ENCODE peak calls at places on chromosomes 11 and 22, in eight cellular contexts. One of them, this sample, is unnamed.

GRCh38 chr11:114061053-114062049 is 1.8 kb downstream of the ZBTB16 start:
- DNase-seq in anterior cingulate cortex: no peak
- DNase-seq in GM04504: no peak
- DNase-seq in AML-193: peak
- DNase-seq in RWPE1: peak
- DNase-seq in AG04449: no peak
- DNase-seq in small intestine: peak
- DNase-seq in tibial artery: peak
- DNase-seq in this sample: no peak

GRCh38 chr11:95067042-95067827 is 516 bp downstream of the SRSF8 start:
- DNase-seq in anterior cingulate cortex: peak
- DNase-seq in GM04504: peak
- DNase-seq in AML-193: peak
- DNase-seq in RWPE1: peak
- DNase-seq in AG04449: no peak
- DNase-seq in small intestine: peak
- DNase-seq in tibial artery: peak
- DNase-seq in this sample: peak

GRCh38 chr11:65051389-65051858 is 6.9 kb downstream of the NAALADL1 start:
- DNase-seq in anterior cingulate cortex: no peak
- DNase-seq in GM04504: no peak
- DNase-seq in AML-193: no peak
- DNase-seq in RWPE1: no peak
- DNase-seq in AG04449: no peak
- DNase-seq in small intestine: no peak
- DNase-seq in tibial artery: no peak
- DNase-seq in this sample: no peak

GRCh38 chr11:20097319-20098221 is 62.7 kb downstream of the DBX1 start:
- DNase-seq in anterior cingulate cortex: peak
- DNase-seq in GM04504: peak
- DNase-seq in AML-193: no peak
- DNase-seq in RWPE1: no peak
- DNase-seq in AG04449: peak
- DNase-seq in small intestine: no peak
- DNase-seq in tibial artery: no peak
- DNase-seq in this sample: no peak

GRCh38 chr22:41512421-41513194 is 31.7 kb downstream of the POLR3H start:
- DNase-seq in anterior cingulate cortex: no peak
- DNase-seq in GM04504: no peak
- DNase-seq in AML-193: no peak
- DNase-seq in RWPE1: peak
- DNase-seq in AG04449: no peak
- DNase-seq in small intestine: no peak
- DNase-seq in tibial artery: peak
- DNase-seq in this sample: no peak

GRCh38 chr11:116193321-116194114 is 579.3 kb downstream of the BUD13 start:
- DNase-seq in anterior cingulate cortex: no peak
- DNase-seq in GM04504: no peak
- DNase-seq in AML-193: no peak
- DNase-seq in RWPE1: peak
- DNase-seq in AG04449: no peak
- DNase-seq in small intestine: peak
- DNase-seq in tibial artery: no peak
- DNase-seq in this sample: peak

GRCh38 chr22:32880906-32881596 is 79.5 kb downstream of the TIMP3 start:
- DNase-seq in anterior cingulate cortex: no peak
- DNase-seq in GM04504: no peak
- DNase-seq in AML-193: no peak
- DNase-seq in RWPE1: no peak
- DNase-seq in AG04449: no peak
- DNase-seq in small intestine: peak
- DNase-seq in tibial artery: peak
- DNase-seq in this sample: peak

GRCh38 chr11:1891831-1892115 is at the start of gene PRR33:
- DNase-seq in anterior cingulate cortex: no peak
- DNase-seq in GM04504: no peak
- DNase-seq in AML-193: no peak
- DNase-seq in RWPE1: no peak
- DNase-seq in AG04449: no peak
- DNase-seq in small intestine: no peak
- DNase-seq in tibial artery: no peak
- DNase-seq in this sample: no peak

GRCh38 chr22:30557243-30557642 is 10.7 kb upstream of the SEC14L6 start:
- DNase-seq in anterior cingulate cortex: no peak
- DNase-seq in GM04504: no peak
- DNase-seq in AML-193: no peak
- DNase-seq in RWPE1: no peak
- DNase-seq in AG04449: no peak
- DNase-seq in small intestine: no peak
- DNase-seq in tibial artery: no peak
- DNase-seq in this sample: no peak

GRCh38 chr11:70206226-70206785 is 3.2 kb downstream of the FADD start:
- DNase-seq in anterior cingulate cortex: no peak
- DNase-seq in GM04504: no peak
- DNase-seq in AML-193: no peak
- DNase-seq in RWPE1: no peak
- DNase-seq in AG04449: no peak
- DNase-seq in small intestine: no peak
- DNase-seq in tibial artery: no peak
- DNase-seq in this sample: no peak

GRCh38 chr11:1520209-1520986 is 33.8 kb upstream of the MOB2 start:
- DNase-seq in anterior cingulate cortex: no peak
- DNase-seq in GM04504: no peak
- DNase-seq in AML-193: no peak
- DNase-seq in RWPE1: no peak
- DNase-seq in AG04449: no peak
- DNase-seq in small intestine: no peak
- DNase-seq in tibial artery: no peak
- DNase-seq in this sample: no peak

GRCh38 chr11:7278314-7278917 is 26.7 kb downstream of the SYT9 start:
- DNase-seq in anterior cingulate cortex: no peak
- DNase-seq in GM04504: no peak
- DNase-seq in AML-193: peak
- DNase-seq in RWPE1: peak
- DNase-seq in AG04449: no peak
- DNase-seq in small intestine: peak
- DNase-seq in tibial artery: no peak
- DNase-seq in this sample: no peak

GRCh38 chr11:67290801-67291200 is 1.7 kb downstream of the ANKRD13D start:
- DNase-seq in anterior cingulate cortex: no peak
- DNase-seq in GM04504: no peak
- DNase-seq in AML-193: no peak
- DNase-seq in RWPE1: no peak
- DNase-seq in AG04449: no peak
- DNase-seq in small intestine: no peak
- DNase-seq in tibial artery: no peak
- DNase-seq in this sample: no peak

GRCh38 chr11:113634940-113635575 is 71.0 kb downstream of the TMPRSS5 start:
- DNase-seq in anterior cingulate cortex: no peak
- DNase-seq in GM04504: no peak
- DNase-seq in AML-193: no peak
- DNase-seq in RWPE1: no peak
- DNase-seq in AG04449: no peak
- DNase-seq in small intestine: no peak
- DNase-seq in tibial artery: no peak
- DNase-seq in this sample: no peak

GRCh38 chr22:35446365-35446764 is 46.4 kb downstream of the MCM5 start:
- DNase-seq in anterior cingulate cortex: no peak
- DNase-seq in GM04504: no peak
- DNase-seq in AML-193: no peak
- DNase-seq in RWPE1: peak
- DNase-seq in AG04449: peak
- DNase-seq in small intestine: no peak
- DNase-seq in tibial artery: no peak
- DNase-seq in this sample: no peak

GRCh38 chr22:41030891-41031290 is 61.5 kb upstream of the EP300 start:
- DNase-seq in anterior cingulate cortex: no peak
- DNase-seq in GM04504: no peak
- DNase-seq in AML-193: no peak
- DNase-seq in RWPE1: no peak
- DNase-seq in AG04449: no peak
- DNase-seq in small intestine: no peak
- DNase-seq in tibial artery: no peak
- DNase-seq in this sample: no peak

GRCh38 chr22:20013382-20013871 is 3.2 kb downstream of the ARVCF start:
- DNase-seq in anterior cingulate cortex: no peak
- DNase-seq in GM04504: no peak
- DNase-seq in AML-193: no peak
- DNase-seq in RWPE1: no peak
- DNase-seq in AG04449: no peak
- DNase-seq in small intestine: no peak
- DNase-seq in tibial artery: peak
- DNase-seq in this sample: peak

GRCh38 chr11:36149538-36150242 is 139.5 kb downstream of the COMMD9 start:
- DNase-seq in anterior cingulate cortex: no peak
- DNase-seq in GM04504: peak
- DNase-seq in AML-193: peak
- DNase-seq in RWPE1: peak
- DNase-seq in AG04449: peak
- DNase-seq in small intestine: peak
- DNase-seq in tibial artery: peak
- DNase-seq in this sample: peak

GRCh38 chr11:104581246-104581980 is 316.8 kb downstream of the CASP12 start:
- DNase-seq in anterior cingulate cortex: no peak
- DNase-seq in GM04504: no peak
- DNase-seq in AML-193: no peak
- DNase-seq in RWPE1: no peak
- DNase-seq in AG04449: no peak
- DNase-seq in small intestine: no peak
- DNase-seq in tibial artery: no peak
- DNase-seq in this sample: no peak

GRCh38 chr11:72670041-72670440 is 4.2 kb downstream of the PDE2A start:
- DNase-seq in anterior cingulate cortex: no peak
- DNase-seq in GM04504: no peak
- DNase-seq in AML-193: no peak
- DNase-seq in RWPE1: no peak
- DNase-seq in AG04449: no peak
- DNase-seq in small intestine: no peak
- DNase-seq in tibial artery: no peak
- DNase-seq in this sample: no peak

GRCh38 chr11:46246514-46246913 is 30.9 kb upstream of the CREB3L1 start:
- DNase-seq in anterior cingulate cortex: no peak
- DNase-seq in GM04504: no peak
- DNase-seq in AML-193: no peak
- DNase-seq in RWPE1: no peak
- DNase-seq in AG04449: no peak
- DNase-seq in small intestine: no peak
- DNase-seq in tibial artery: no peak
- DNase-seq in this sample: no peak

GRCh38 chr11:64745219-64745522 is 1.2 kb upstream of the RASGRP2 start:
- DNase-seq in anterior cingulate cortex: no peak
- DNase-seq in GM04504: no peak
- DNase-seq in AML-193: peak
- DNase-seq in RWPE1: no peak
- DNase-seq in AG04449: no peak
- DNase-seq in small intestine: peak
- DNase-seq in tibial artery: peak
- DNase-seq in this sample: peak

GRCh38 chr22:39241632-39242388 is 3.0 kb downstream of the PDGFB start:
- DNase-seq in anterior cingulate cortex: no peak
- DNase-seq in GM04504: no peak
- DNase-seq in AML-193: no peak
- DNase-seq in RWPE1: no peak
- DNase-seq in AG04449: no peak
- DNase-seq in small intestine: no peak
- DNase-seq in tibial artery: no peak
- DNase-seq in this sample: no peak

GRCh38 chr22:36405671-36406070 is 17.9 kb upstream of the MYH9 start:
- DNase-seq in anterior cingulate cortex: no peak
- DNase-seq in GM04504: no peak
- DNase-seq in AML-193: peak
- DNase-seq in RWPE1: no peak
- DNase-seq in AG04449: no peak
- DNase-seq in small intestine: no peak
- DNase-seq in tibial artery: peak
- DNase-seq in this sample: no peak

GRCh38 chr11:101346591-101346990 is 217.0 kb upstream of the PGR start:
- DNase-seq in anterior cingulate cortex: no peak
- DNase-seq in GM04504: peak
- DNase-seq in AML-193: no peak
- DNase-seq in RWPE1: no peak
- DNase-seq in AG04449: peak
- DNase-seq in small intestine: no peak
- DNase-seq in tibial artery: no peak
- DNase-seq in this sample: no peak

GRCh38 chr11:47524200-47524874 is 28.6 kb downstream of the CELF1 start:
- DNase-seq in anterior cingulate cortex: peak
- DNase-seq in GM04504: no peak
- DNase-seq in AML-193: no peak
- DNase-seq in RWPE1: peak
- DNase-seq in AG04449: no peak
- DNase-seq in small intestine: no peak
- DNase-seq in tibial artery: peak
- DNase-seq in this sample: no peak

GRCh38 chr22:23147632-23148387 is 2.5 kb downstream of the RAB36 start:
- DNase-seq in anterior cingulate cortex: no peak
- DNase-seq in GM04504: no peak
- DNase-seq in AML-193: no peak
- DNase-seq in RWPE1: no peak
- DNase-seq in AG04449: no peak
- DNase-seq in small intestine: no peak
- DNase-seq in tibial artery: no peak
- DNase-seq in this sample: no peak

GRCh38 chr11:62145261-62145871 is 21.6 kb downstream of the INCENP start:
- DNase-seq in anterior cingulate cortex: no peak
- DNase-seq in GM04504: no peak
- DNase-seq in AML-193: no peak
- DNase-seq in RWPE1: no peak
- DNase-seq in AG04449: no peak
- DNase-seq in small intestine: no peak
- DNase-seq in tibial artery: peak
- DNase-seq in this sample: peak

GRCh38 chr11:128500488-128500887 is 86.9 kb downstream of the ETS1 start:
- DNase-seq in anterior cingulate cortex: no peak
- DNase-seq in GM04504: no peak
- DNase-seq in AML-193: no peak
- DNase-seq in RWPE1: no peak
- DNase-seq in AG04449: no peak
- DNase-seq in small intestine: no peak
- DNase-seq in tibial artery: no peak
- DNase-seq in this sample: no peak

GRCh38 chr11:67409261-67409666 is 5.4 kb downstream of the TBC1D10C start:
- DNase-seq in anterior cingulate cortex: no peak
- DNase-seq in GM04504: no peak
- DNase-seq in AML-193: peak
- DNase-seq in RWPE1: no peak
- DNase-seq in AG04449: no peak
- DNase-seq in small intestine: peak
- DNase-seq in tibial artery: no peak
- DNase-seq in this sample: no peak

GRCh38 chr11:80993561-80993960 is 1552.7 kb upstream of the TENM4 start:
- DNase-seq in anterior cingulate cortex: no peak
- DNase-seq in GM04504: no peak
- DNase-seq in AML-193: no peak
- DNase-seq in RWPE1: no peak
- DNase-seq in AG04449: no peak
- DNase-seq in small intestine: no peak
- DNase-seq in tibial artery: no peak
- DNase-seq in this sample: no peak

GRCh38 chr22:38504731-38505594 is 1.1 kb downstream of the DDX17 start:
- DNase-seq in anterior cingulate cortex: no peak
- DNase-seq in GM04504: no peak
- DNase-seq in AML-193: peak
- DNase-seq in RWPE1: peak
- DNase-seq in AG04449: no peak
- DNase-seq in small intestine: peak
- DNase-seq in tibial artery: peak
- DNase-seq in this sample: peak